ENCODE peak calls at places on chromosomes 16 and 17, in eight cellular contexts. D is BE2C, J is cardiac fibroblast, G is SK-N-SH, F is fibroblast of the aortic adventitia, O is SJCRH30, B is HCT116, X is psoas muscle. A is an unnamed sample.

GRCh38 chr16:13780406-13780805 is 139.5 kb upstream of the ERCC4 start:
- DNase-seq in D (peak), J (no peak), G (no peak), F (no peak), O (peak), B (no peak), X (no peak), A (no peak)

GRCh38 chr17:82113941-82114340 is 15.9 kb upstream of the FASN start:
- DNase-seq in D (no peak), J (no peak), G (no peak), F (no peak), O (no peak), B (no peak), X (no peak), A (no peak)

GRCh38 chr17:28763137-28763799 is 19.5 kb downstream of the TRAF4 start:
- DNase-seq in D (no peak), J (no peak), G (no peak), F (no peak), O (no peak), B (no peak), X (no peak), A (no peak)

GRCh38 chr17:13346081-13346533 is 255.6 kb downstream of the HS3ST3A1 start:
- DNase-seq in D (no peak), J (peak), G (no peak), F (peak), O (no peak), B (no peak), X (no peak), A (no peak)

GRCh38 chr17:57294629-57295501 is 38.5 kb downstream of the MSI2 start:
- DNase-seq in D (peak), J (no peak), G (peak), F (no peak), O (peak), B (peak), X (peak), A (no peak)

GRCh38 chr17:75344664-75345063 is 55.4 kb upstream of the SLC25A19 start:
- DNase-seq in D (no peak), J (no peak), G (no peak), F (no peak), O (peak), B (no peak), X (no peak), A (no peak)

GRCh38 chr16:49883111-49883829 is 27.4 kb upstream of the ZNF423 start:
- DNase-seq in D (no peak), J (no peak), G (no peak), F (no peak), O (no peak), B (no peak), X (no peak), A (no peak)

GRCh38 chr17:68762911-68763310 is 161.7 kb upstream of the FAM20A start:
- DNase-seq in D (no peak), J (no peak), G (no peak), F (no peak), O (no peak), B (no peak), X (no peak), A (no peak)

GRCh38 chr17:69335018-69335417 is 8.1 kb upstream of the ABCA5 start:
- DNase-seq in D (no peak), J (peak), G (peak), F (peak), O (no peak), B (peak), X (no peak), A (no peak)

GRCh38 chr16:82379601-82380000 is 209.6 kb upstream of the MPHOSPH6 start:
- DNase-seq in D (no peak), J (no peak), G (peak), F (no peak), O (no peak), B (no peak), X (no peak), A (no peak)

GRCh38 chr16:52580488-52580887 is 33.5 kb upstream of the TOX3 start:
- DNase-seq in D (no peak), J (no peak), G (no peak), F (no peak), O (no peak), B (no peak), X (no peak), A (no peak)

GRCh38 chr16:28891964-28892890 is 13.9 kb downstream of the ATP2A1 start:
- DNase-seq in D (no peak), J (no peak), G (no peak), F (no peak), O (no peak), B (no peak), X (no peak), A (no peak)

GRCh38 chr16:58515871-58516767 is 802 bp downstream of the SETD6 start:
- DNase-seq in D (peak), J (peak), G (no peak), F (no peak), O (no peak), B (no peak), X (peak), A (peak)

GRCh38 chr16:81831722-81832126 is 52.6 kb downstream of the PLCG2 start:
- DNase-seq in D (no peak), J (no peak), G (no peak), F (no peak), O (no peak), B (no peak), X (peak), A (peak)

GRCh38 chr17:32445075-32445427 is 741 bp downstream of the PSMD11 start:
- DNase-seq in D (no peak), J (peak), G (no peak), F (peak), O (peak), B (no peak), X (peak), A (no peak)

GRCh38 chr16:72937360-72937759 is 110.6 kb downstream of the ZFHX3 start:
- DNase-seq in D (no peak), J (no peak), G (no peak), F (no peak), O (no peak), B (no peak), X (no peak), A (no peak)

GRCh38 chr17:45223541-45224528 is 2.1 kb downstream of the FMNL1 start:
- DNase-seq in D (peak), J (no peak), G (no peak), F (no peak), O (no peak), B (no peak), X (no peak), A (no peak)

GRCh38 chr16:82506734-82507133 is 120.0 kb upstream of the CDH13 start:
- DNase-seq in D (no peak), J (no peak), G (no peak), F (no peak), O (peak), B (no peak), X (no peak), A (no peak)

GRCh38 chr17:36524428-36524876 is 10.2 kb downstream of the MYO19 start:
- DNase-seq in D (no peak), J (no peak), G (no peak), F (no peak), O (no peak), B (no peak), X (no peak), A (no peak)

GRCh38 chr16:8355714-8356113 is 234.6 kb downstream of the TMEM114 start:
- DNase-seq in D (no peak), J (no peak), G (peak), F (no peak), O (peak), B (no peak), X (no peak), A (no peak)

GRCh38 chr16:10876799-10877341 is at the start of gene CIITA:
- DNase-seq in D (no peak), J (peak), G (no peak), F (peak), O (peak), B (peak), X (peak), A (peak)

GRCh38 chr17:82384730-82385429 is 13.3 kb downstream of the UTS2R start:
- DNase-seq in D (no peak), J (no peak), G (peak), F (peak), O (peak), B (no peak), X (peak), A (peak)

DNA sequence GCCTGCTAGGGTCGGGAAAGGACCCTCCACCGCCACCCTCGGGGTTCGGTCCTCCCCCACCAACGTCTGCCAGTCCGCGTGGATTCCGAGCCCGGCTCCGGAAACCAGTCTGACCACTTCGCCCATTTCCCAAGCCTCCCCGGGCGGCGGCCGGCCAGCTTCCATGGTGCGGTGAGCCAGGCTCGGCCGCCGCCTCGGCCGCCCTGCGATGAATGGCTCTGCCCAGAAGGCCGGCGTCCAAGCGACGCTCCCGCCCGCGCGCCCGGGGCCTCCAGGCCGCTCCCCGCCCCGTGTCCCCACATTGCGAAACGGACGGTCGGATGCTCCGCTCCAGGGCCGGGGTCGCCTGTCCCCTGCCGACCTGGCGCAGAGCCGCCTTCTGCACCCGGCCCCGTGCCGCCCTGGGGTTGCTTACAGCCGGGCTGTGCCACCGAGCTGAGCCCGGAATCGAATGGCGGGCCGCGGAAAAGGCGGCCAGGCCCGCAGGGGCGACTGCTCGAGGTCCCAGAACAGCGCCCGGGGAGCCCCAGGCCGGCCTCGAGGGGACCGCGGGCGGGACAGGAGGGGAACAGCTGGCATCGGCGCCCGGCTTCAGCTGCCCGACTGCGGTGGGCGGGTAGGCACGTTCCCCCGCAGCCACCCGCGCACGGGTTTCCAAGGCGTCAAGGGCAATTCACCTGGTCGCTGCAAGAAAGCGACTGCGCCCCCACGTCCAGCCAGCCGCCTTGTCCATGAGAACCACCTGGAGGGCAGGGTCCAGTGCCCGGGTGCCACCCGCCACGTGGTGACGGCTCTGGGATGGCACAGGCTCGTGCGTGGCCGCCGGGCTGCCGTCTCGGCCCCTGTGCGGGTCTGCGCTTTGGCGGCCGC is 18.3 kb upstream of the CBX8 start:
- DNase-seq in D (no peak), J (peak), G (no peak), F (peak), O (no peak), B (no peak), X (peak), A (peak)
- H3K4me3 ChIP-seq in D (no peak), J (no peak), G (no peak), F (peak), O (no peak), B (no peak), X (no peak), A (peak)

GRCh38 chr16:57478396-57479024 is 7.8 kb downstream of the DOK4 start:
- DNase-seq in D (no peak), J (no peak), G (no peak), F (no peak), O (no peak), B (no peak), X (no peak), A (no peak)
- H3K4me3 ChIP-seq in D (peak), J (peak), G (peak), F (peak), O (no peak), B (no peak), X (peak), A (peak)

DNA sequence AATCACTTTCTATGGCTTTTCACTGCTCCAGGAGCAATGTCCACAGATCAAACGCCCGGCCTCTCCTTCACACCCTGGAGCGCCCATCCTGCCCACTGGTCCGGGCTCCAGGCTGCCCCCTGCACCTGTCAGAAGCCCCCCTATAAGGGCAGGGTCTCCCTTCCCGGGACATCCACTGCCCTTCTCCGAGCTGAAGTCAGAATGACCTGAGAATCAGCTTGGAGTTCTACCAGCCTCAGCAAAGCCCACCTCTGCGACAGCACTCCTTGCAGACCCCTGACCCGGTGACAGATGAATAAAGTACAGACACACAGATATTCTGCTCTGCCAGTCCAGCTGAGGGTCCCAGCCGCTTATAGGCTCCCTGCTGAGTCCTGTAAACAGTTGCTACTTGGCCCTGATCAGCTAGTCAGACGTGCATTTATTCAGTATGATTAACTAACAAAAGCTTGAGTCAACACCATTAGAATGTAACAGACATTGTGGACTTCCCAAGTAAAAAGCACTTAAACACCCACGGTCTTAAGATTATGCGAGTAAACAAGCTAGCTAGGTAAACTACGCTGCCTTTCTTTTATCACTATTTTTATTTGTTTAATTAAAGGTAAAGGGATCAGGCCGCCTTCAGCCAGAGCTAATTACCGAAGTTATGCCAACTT is 4.8 kb downstream of the SLC7A5 start:
- DNase-seq in D (no peak), J (no peak), G (no peak), F (peak), O (no peak), B (no peak), X (no peak), A (no peak)
- H3K4me3 ChIP-seq in D (no peak), J (no peak), G (no peak), F (no peak), O (no peak), B (no peak), X (no peak), A (no peak)

GRCh38 chr17:43028221-43028861 is 3.3 kb downstream of the RND2 start:
- DNase-seq in D (no peak), J (no peak), G (no peak), F (no peak), O (peak), B (no peak), X (no peak), A (no peak)

GRCh38 chr17:43027091-43028032 is 2.3 kb downstream of the RND2 start:
- DNase-seq in D (no peak), J (no peak), G (no peak), F (no peak), O (no peak), B (no peak), X (no peak), A (no peak)

GRCh38 chr17:43025290-43025657 is 243 bp downstream of the RND2 start:
- DNase-seq in D (no peak), J (no peak), G (no peak), F (no peak), O (no peak), B (no peak), X (no peak), A (no peak)

GRCh38 chr17:43025766-43026537 is 921 bp downstream of the RND2 start:
- DNase-seq in D (no peak), J (no peak), G (no peak), F (no peak), O (no peak), B (no peak), X (no peak), A (no peak)

DNA sequence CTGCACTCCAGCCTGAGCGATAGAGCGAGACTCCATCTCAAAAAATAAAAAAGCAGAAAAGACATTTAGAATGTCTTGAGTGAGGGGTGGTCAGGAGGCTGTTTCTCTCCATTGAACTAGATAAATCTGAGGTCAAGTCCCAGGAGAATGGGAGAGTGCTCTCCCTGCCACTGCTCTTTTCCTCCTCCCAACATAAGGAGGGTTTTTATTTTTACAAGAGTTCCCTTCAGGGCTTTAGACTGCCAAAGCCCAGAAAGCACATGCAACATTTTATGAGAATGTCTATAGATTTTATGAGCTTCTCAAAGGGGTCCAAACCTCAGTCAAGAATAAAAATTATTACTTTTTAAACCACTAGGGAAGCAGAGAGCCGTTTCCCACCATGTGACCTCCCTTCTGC is 1.6 kb downstream of the RND2 start:
- DNase-seq in D (no peak), J (no peak), G (no peak), F (no peak), O (no peak), B (no peak), X (no peak), A (no peak)
- H3K4me3 ChIP-seq in D (no peak), J (no peak), G (no peak), F (no peak), O (no peak), B (no peak), X (no peak), A (no peak)

DNA sequence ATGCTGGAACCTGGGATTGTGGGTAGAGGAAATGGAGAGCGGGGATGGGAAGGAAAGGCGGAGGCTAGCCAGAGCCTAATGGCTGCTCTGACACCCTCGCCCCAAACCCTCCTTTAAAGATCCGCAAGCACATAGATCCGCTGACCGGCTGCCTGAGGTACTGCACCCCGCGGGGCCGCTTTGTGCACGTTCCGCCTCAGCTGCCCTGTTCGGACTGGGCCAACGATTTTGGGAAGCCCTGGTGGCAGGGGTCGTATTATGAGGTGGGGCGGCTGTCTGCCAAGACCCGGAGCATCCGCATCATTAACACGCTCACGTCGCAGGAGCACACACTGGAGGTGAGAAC is 657 bp downstream of the CYB5D1 start:
- DNase-seq in D (peak), J (peak), G (no peak), F (peak), O (no peak), B (no peak), X (peak), A (peak)
- H3K4me3 ChIP-seq in D (peak), J (peak), G (peak), F (peak), O (peak), B (peak), X (peak), A (peak)

DNA sequence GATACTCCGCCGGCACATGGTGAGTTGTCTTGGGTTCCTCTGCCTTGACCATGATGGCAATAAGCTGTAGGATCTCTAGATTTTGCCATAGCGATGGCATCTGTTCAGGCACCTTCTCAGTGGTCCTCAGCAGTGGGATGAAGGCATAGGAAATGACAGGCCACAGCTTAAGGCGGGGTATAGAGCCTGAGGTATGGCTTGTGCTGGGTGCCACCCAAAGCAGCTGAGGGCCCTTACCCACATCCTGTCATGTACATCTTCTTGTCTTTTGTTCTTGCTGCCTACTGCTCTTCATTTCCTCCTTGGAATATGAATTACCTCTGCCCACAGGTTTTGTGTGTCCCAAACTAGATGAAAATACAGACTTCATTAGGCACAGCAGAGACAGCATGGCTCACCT is 29.5 kb downstream of the KAT7 start:
- DNase-seq in D (no peak), J (no peak), G (no peak), F (no peak), O (no peak), B (no peak), X (no peak), A (no peak)
- H3K4me3 ChIP-seq in D (no peak), J (no peak), G (no peak), F (no peak), O (no peak), B (no peak), X (no peak), A (no peak)

GRCh38 chr16:85960486-85961046 is 61.6 kb downstream of the IRF8 start:
- DNase-seq in D (no peak), J (no peak), G (no peak), F (no peak), O (no peak), B (no peak), X (no peak), A (no peak)

GRCh38 chr16:85955566-85955965 is 56.6 kb downstream of the IRF8 start:
- DNase-seq in D (no peak), J (no peak), G (no peak), F (no peak), O (no peak), B (no peak), X (no peak), A (no peak)

GRCh38 chr16:85959686-85960085 is 60.7 kb downstream of the IRF8 start:
- DNase-seq in D (no peak), J (no peak), G (no peak), F (no peak), O (no peak), B (no peak), X (no peak), A (no peak)

GRCh38 chr16:85956426-85956825 is 57.5 kb downstream of the IRF8 start:
- DNase-seq in D (no peak), J (no peak), G (no peak), F (no peak), O (no peak), B (no peak), X (no peak), A (no peak)

DNA sequence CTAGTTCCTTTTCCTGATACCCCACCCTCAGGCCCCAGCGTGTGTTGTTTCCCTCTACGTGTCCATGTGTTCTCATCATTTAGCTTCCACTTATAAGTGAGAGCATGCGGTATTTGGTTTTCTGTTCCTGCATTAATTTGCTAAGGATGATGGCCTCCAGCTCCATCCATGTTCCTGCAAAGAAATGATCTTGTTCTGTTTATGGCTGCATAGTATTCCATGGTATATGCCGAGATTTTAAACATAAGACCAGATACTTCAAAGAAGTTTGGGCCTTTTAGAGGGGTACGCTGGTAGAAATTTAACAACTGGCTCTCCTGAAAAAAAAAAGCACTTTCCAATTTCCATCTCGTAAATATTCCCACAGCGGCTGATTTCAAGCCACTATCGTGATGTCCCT is 59.8 kb downstream of the IRF8 start:
- DNase-seq in D (no peak), J (no peak), G (no peak), F (no peak), O (no peak), B (no peak), X (no peak), A (no peak)
- H3K4me3 ChIP-seq in D (no peak), J (no peak), G (no peak), F (no peak), O (no peak), B (no peak), X (no peak), A (no peak)

A was measured in pancreas.